ENCODE peak calls at places on chromosomes 11 and 22, in nine cellular contexts. E, X, I, R, V, U, H, Z and Y are unnamed samples.
A peak's percentile ranks its signal among the peaks of the same experiment; 100 is the strongest.

GRCh38 chr22:48340191-48340590 is 1487.5 kb downstream of the BRD1 start:
- DNase-seq in E (no peak), X (no peak), I (no peak), R (no peak), V (no peak), U (no peak), H (no peak), Z (no peak), Y (no peak)

GRCh38 chr11:63641727-63642126 is 27.5 kb upstream of the PLAAT3 start:
- DNase-seq in E (no peak), X (no peak), I (no peak), R (no peak), V (no peak), U (no peak), H (no peak), Z (no peak), Y (no peak)

GRCh38 chr11:116192509-116193206 is 580.1 kb downstream of the BUD13 start:
- DNase-seq in E (peak; percentile 17), X (no peak), I (no peak), R (no peak), V (no peak), U (peak; percentile 41), H (no peak), Z (peak; percentile 69), Y (no peak)

GRCh38 chr22:44497218-44497903 is 672 bp downstream of the RTL6 start:
- DNase-seq in E (no peak), X (no peak), I (no peak), R (no peak), V (no peak), U (peak; percentile 40), H (peak; percentile 43), Z (no peak), Y (peak; percentile 46)

GRCh38 chr22:35811670-35812069 is 94.0 kb downstream of the APOL5 start:
- DNase-seq in E (no peak), X (no peak), I (no peak), R (no peak), V (no peak), U (no peak), H (no peak), Z (no peak), Y (no peak)

GRCh38 chr11:108223449-108224149 is 732 bp downstream of the ATM start:
- DNase-seq in E (no peak), X (no peak), I (no peak), R (peak; percentile 46), V (no peak), U (no peak), H (no peak), Z (no peak), Y (no peak)

GRCh38 chr11:119091083-119091650 is 6.5 kb downstream of the HMBS start:
- DNase-seq in E (no peak), X (no peak), I (no peak), R (no peak), V (no peak), U (no peak), H (no peak), Z (no peak), Y (no peak)

GRCh38 chr11:43922295-43922648 is 20.2 kb upstream of the C11orf96 start:
- DNase-seq in E (no peak), X (peak; percentile 49), I (no peak), R (no peak), V (no peak), U (no peak), H (no peak), Z (no peak), Y (no peak)

GRCh38 chr11:100709233-100709999 is 22.3 kb downstream of the ARHGAP42 start:
- DNase-seq in E (no peak), X (no peak), I (no peak), R (no peak), V (no peak), U (no peak), H (no peak), Z (no peak), Y (peak; percentile 7)

GRCh38 chr22:19607198-19608113 is 83.2 kb upstream of the CLDN5 start:
- DNase-seq in E (peak; percentile 96), X (no peak), I (no peak), R (peak; percentile 21), V (peak; percentile 40), U (no peak), H (peak; percentile 58), Z (no peak), Y (no peak)

GRCh38 chr22:40345801-40346177 is 511 bp upstream of the ADSL start:
- DNase-seq in E (no peak), X (no peak), I (peak; percentile 10), R (peak; percentile 59), V (peak; percentile 49), U (peak; percentile 53), H (no peak), Z (peak; percentile 69), Y (no peak)

GRCh38 chr11:75867778-75868374 is 52.9 kb downstream of the UVRAG start:
- DNase-seq in E (peak; percentile 53), X (no peak), I (peak; percentile 43), R (peak; percentile 57), V (peak; percentile 41), U (peak; percentile 69), H (no peak), Z (no peak), Y (peak; percentile 14)

DNA sequence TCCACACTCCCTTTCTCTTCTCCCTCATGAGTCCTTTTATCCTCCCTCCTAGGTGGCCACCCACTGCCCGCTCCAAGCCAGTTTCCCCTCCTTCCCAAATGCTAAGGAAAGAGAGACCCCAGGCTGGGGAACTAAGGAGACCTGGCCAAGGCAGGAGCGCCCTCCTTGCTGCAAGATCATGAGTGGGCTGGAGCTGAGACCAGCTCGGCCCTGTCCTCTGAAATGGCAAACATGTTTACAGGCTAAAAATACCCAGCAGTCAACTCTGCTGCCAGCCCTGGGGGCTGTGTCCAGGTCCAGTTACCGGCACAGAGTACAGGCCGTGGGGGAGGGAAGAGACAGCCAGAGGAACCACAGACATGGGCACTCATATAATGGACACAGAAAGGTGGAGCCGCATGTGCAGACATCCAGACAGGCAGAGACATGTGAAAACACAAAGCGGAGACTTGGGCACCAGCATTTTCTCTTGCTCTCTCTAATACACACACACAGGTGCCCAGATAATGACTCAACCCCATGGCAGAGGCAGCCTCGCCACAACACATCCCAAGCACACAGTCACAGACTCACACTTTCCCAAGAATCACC is 1.2 kb upstream of the AHNAK start:
- DNase-seq in E (peak; percentile 92), X (no peak), I (peak; percentile 81), R (no peak), V (peak; percentile 51), U (peak; percentile 29), H (peak; percentile 66), Z (no peak), Y (peak; percentile 32)
- H3K4me1 ChIP-seq in E (peaks cover 29% of the 10 kb centered on the region), X (peaks cover 15% of the 10 kb centered on the region), I (peaks cover 71% of the 10 kb centered on the region), R (peaks cover 61% of the 10 kb centered on the region), V (peaks cover 78% of the 10 kb centered on the region), U (peaks cover 30% of the 10 kb centered on the region), H (peaks cover 51% of the 10 kb centered on the region), Z (peaks cover 11% of the 10 kb centered on the region), Y (peaks cover 68% of the 10 kb centered on the region)

GRCh38 chr11:6538456-6538855 is 41.4 kb downstream of the DNHD1 start:
- DNase-seq in E (no peak), X (no peak), I (no peak), R (no peak), V (no peak), U (peak; percentile 16), H (no peak), Z (no peak), Y (no peak)

GRCh38 chr11:6538892-6539291 is 41.8 kb downstream of the DNHD1 start:
- DNase-seq in E (no peak), X (no peak), I (no peak), R (no peak), V (no peak), U (no peak), H (no peak), Z (no peak), Y (no peak)

GRCh38 chr11:6541356-6541755 is 44.3 kb downstream of the DNHD1 start:
- DNase-seq in E (no peak), X (no peak), I (no peak), R (no peak), V (no peak), U (no peak), H (no peak), Z (no peak), Y (no peak)

GRCh38 chr11:6542727-6543126 is 45.6 kb downstream of the DNHD1 start:
- DNase-seq in E (no peak), X (no peak), I (no peak), R (no peak), V (no peak), U (no peak), H (no peak), Z (no peak), Y (no peak)

GRCh38 chr11:6539748-6540268 is 42.7 kb downstream of the DNHD1 start:
- DNase-seq in E (no peak), X (no peak), I (no peak), R (no peak), V (no peak), U (no peak), H (no peak), Z (no peak), Y (no peak)
- H3K27ac ChIP-seq in E (no peak overlapping the region), X (no peak overlapping the region), I (no peak overlapping the region), R (no peak overlapping the region), V (no peak overlapping the region), U (no peak overlapping the region), H (no peak overlapping the region), Z (no peak overlapping the region), Y (no peak overlapping the region)

GRCh38 chr11:47642099-47642855 is at the start of gene MTCH2:
- DNase-seq in E (peak; percentile 94), X (peak; percentile 97), I (peak; percentile 95), R (peak; percentile 95), V (peak; percentile 95), U (peak; percentile 96), H (peak; percentile 95), Z (peak; percentile 97), Y (peak; percentile 86)
- H3K4me1 ChIP-seq in E (peaks cover 10% of the 10 kb centered on the region), X (peaks cover 2% of the 10 kb centered on the region), I (peaks cover 33% of the 10 kb centered on the region), R (peaks cover 18% of the 10 kb centered on the region), V (peaks cover 15% of the 10 kb centered on the region), U (peaks cover 4% of the 10 kb centered on the region), H (peaks cover 12% of the 10 kb centered on the region), Z (no peaks in the 10 kb centered on the region), Y (peaks cover 9% of the 10 kb centered on the region)

GRCh38 chr22:37057796-37058510 is 6.4 kb downstream of the KCTD17 start:
- DNase-seq in E (no peak), X (no peak), I (no peak), R (no peak), V (no peak), U (no peak), H (no peak), Z (no peak), Y (no peak)
- H3K27ac ChIP-seq in E (no peak overlapping the region), X (no peak overlapping the region), I (no peak overlapping the region), R (no peak overlapping the region), V (no peak overlapping the region), U (no peak overlapping the region), H (no peak overlapping the region), Z (no peak overlapping the region), Y (no peak overlapping the region)

DNA sequence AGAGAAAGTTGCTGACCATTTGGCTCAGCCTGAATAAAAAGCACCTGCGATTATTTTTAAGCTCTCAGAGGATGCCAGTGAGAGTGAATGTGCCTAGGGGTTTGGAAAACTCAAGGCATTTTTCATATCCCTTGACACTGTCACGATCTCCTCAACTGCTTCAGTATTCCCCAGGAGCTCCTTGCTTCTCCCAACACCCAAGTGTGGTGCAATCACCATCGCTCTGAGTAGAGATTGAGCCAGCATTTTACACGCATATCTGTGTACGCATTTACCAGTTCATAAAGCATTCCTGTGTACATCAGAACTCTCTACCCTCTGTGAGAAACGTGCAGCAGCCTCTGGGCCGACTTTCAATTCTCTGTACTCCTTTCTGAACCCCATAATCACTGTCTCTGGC is 1.3 kb downstream of the SRRD start:
- DNase-seq in E (no peak), X (no peak), I (no peak), R (no peak), V (no peak), U (no peak), H (no peak), Z (no peak), Y (no peak)
- H3K4me1 ChIP-seq in E (peaks cover 33% of the 10 kb centered on the region), X (peaks cover 6% of the 10 kb centered on the region), I (peaks cover 76% of the 10 kb centered on the region), R (peaks cover 40% of the 10 kb centered on the region), V (peaks cover 54% of the 10 kb centered on the region), U (peaks cover 16% of the 10 kb centered on the region), H (peaks cover 48% of the 10 kb centered on the region), Z (peaks cover 3% of the 10 kb centered on the region), Y (peaks cover 23% of the 10 kb centered on the region)

GRCh38 chr11:103987631-103988594 is 48.5 kb upstream of the DDI1 start:
- DNase-seq in E (no peak), X (no peak), I (no peak), R (no peak), V (no peak), U (peak; percentile 54), H (no peak), Z (no peak), Y (no peak)
- H3K27ac ChIP-seq in E (no peak overlapping the region), X (no peak overlapping the region), I (no peak overlapping the region), R (no peak overlapping the region), V (no peak overlapping the region), U (no peak overlapping the region), H (no peak overlapping the region), Z (no peak overlapping the region), Y (no peak overlapping the region)